ENCODE peak calls at places on chromosome 4, in six cellular contexts. R is NCI-H1092, U is left ventricle myocardium inferior, D is ovary, B is cardiac muscle cell, A is cerebellar cortex. G is an unnamed sample.

GRCh38 chr4:25928956-25929336 is 14.9 kb downstream of the SMIM20 start:
- DNase-seq in R (peak), U (no peak), D (no peak), B (peak), A (peak), G (no peak)

GRCh38 chr4:1938027-1938426 is 66.8 kb downstream of the NSD2 start:
- DNase-seq in R (no peak), U (no peak), D (no peak), B (peak), A (no peak), G (no peak)

GRCh38 chr4:147118523-147118922 is 172.9 kb upstream of the TTC29 start:
- DNase-seq in R (no peak), U (no peak), D (peak), B (peak), A (no peak), G (no peak)

GRCh38 chr4:11252149-11252548 is 176.5 kb downstream of the HS3ST1 start:
- DNase-seq in R (no peak), U (no peak), D (no peak), B (no peak), A (no peak), G (no peak)

GRCh38 chr4:54783402-54784110 is 125.8 kb downstream of the KIT start:
- DNase-seq in R (no peak), U (no peak), D (no peak), B (no peak), A (no peak), G (peak)

GRCh38 chr4:34721835-34722234 is 1522.5 kb downstream of the ARAP2 start:
- DNase-seq in R (no peak), U (no peak), D (no peak), B (no peak), A (no peak), G (no peak)

GRCh38 chr4:138114434-138114833 is 127.7 kb downstream of the SLC7A11 start:
- DNase-seq in R (no peak), U (no peak), D (no peak), B (peak), A (peak), G (no peak)

GRCh38 chr4:182042945-182043344 is 200.3 kb upstream of the TENM3 start:
- DNase-seq in R (no peak), U (no peak), D (no peak), B (no peak), A (no peak), G (no peak)

GRCh38 chr4:148166132-148166531 is 276.1 kb downstream of the NR3C2 start:
- DNase-seq in R (no peak), U (no peak), D (no peak), B (peak), A (no peak), G (peak)

GRCh38 chr4:88736264-88736663 is 38.6 kb upstream of the NAP1L5 start:
- DNase-seq in R (no peak), U (no peak), D (no peak), B (no peak), A (no peak), G (no peak)

GRCh38 chr4:10688022-10688421 is 3.5 kb upstream of the CLNK start:
- DNase-seq in R (no peak), U (no peak), D (no peak), B (no peak), A (no peak), G (no peak)

GRCh38 chr4:86359944-86360478 is at the start of gene MAPK10:
- DNase-seq in R (peak), U (peak), D (peak), B (peak), A (peak), G (peak)

GRCh38 chr4:26239796-26240195 is 81.0 kb upstream of the RBPJ start:
- DNase-seq in R (no peak), U (no peak), D (no peak), B (no peak), A (no peak), G (no peak)

GRCh38 chr4:95601342-95601741 is 52.6 kb upstream of the UNC5C start:
- DNase-seq in R (no peak), U (no peak), D (no peak), B (no peak), A (no peak), G (no peak)

GRCh38 chr4:40225497-40225896 is 28.7 kb downstream of the RHOH start:
- DNase-seq in R (no peak), U (no peak), D (no peak), B (no peak), A (no peak), G (no peak)

GRCh38 chr4:108359936-108360681 is 191.4 kb upstream of the LEF1 start:
- DNase-seq in R (no peak), U (no peak), D (no peak), B (no peak), A (no peak), G (peak)

GRCh38 chr4:2388430-2389182 is 29.8 kb downstream of the ZFYVE28 start:
- DNase-seq in R (no peak), U (no peak), D (no peak), B (peak), A (no peak), G (no peak)

GRCh38 chr4:146243141-146243882 is 29.0 kb downstream of the REELD1 start:
- DNase-seq in R (no peak), U (peak), D (no peak), B (peak), A (no peak), G (no peak)

GRCh38 chr4:8910100-8910821 is 38.6 kb upstream of the HMX1 start:
- DNase-seq in R (no peak), U (no peak), D (peak), B (no peak), A (no peak), G (no peak)

GRCh38 chr4:59612235-59612634 is 1587.9 kb upstream of the ADGRL3 start:
- DNase-seq in R (no peak), U (no peak), D (no peak), B (peak), A (no peak), G (no peak)

GRCh38 chr4:124943145-124943889 is 230.8 kb upstream of the ANKRD50 start:
- DNase-seq in R (no peak), U (no peak), D (no peak), B (peak), A (no peak), G (no peak)

GRCh38 chr4:120692964-120693363 is 229.6 kb downstream of the PRDM5 start:
- DNase-seq in R (no peak), U (no peak), D (no peak), B (peak), A (no peak), G (peak)

GRCh38 chr4:102642571-102643298 is 118.0 kb downstream of the MANBA start:
- DNase-seq in R (no peak), U (no peak), D (no peak), B (peak), A (no peak), G (no peak)

GRCh38 chr4:169900241-169900845 is 125.9 kb downstream of the MFAP3L start:
- DNase-seq in R (no peak), U (no peak), D (no peak), B (no peak), A (no peak), G (peak)

GRCh38 chr4:135598151-135598550 is 1396.6 kb upstream of the PABPC4L start:
- DNase-seq in R (no peak), U (no peak), D (no peak), B (no peak), A (no peak), G (no peak)

GRCh38 chr4:8506373-8507250 is 66.0 kb downstream of the TRMT44 start:
- DNase-seq in R (no peak), U (peak), D (peak), B (peak), A (no peak), G (peak)

GRCh38 chr4:121656269-121656641 is 40.5 kb downstream of the ANXA5 start:
- DNase-seq in R (peak), U (peak), D (peak), B (peak), A (peak), G (peak)

GRCh38 chr4:154616731-154617130 is 4.3 kb upstream of the FGG start:
- DNase-seq in R (no peak), U (no peak), D (no peak), B (no peak), A (no peak), G (no peak)

GRCh38 chr4:173410106-173410505 is 11.2 kb upstream of the SCRG1 start:
- DNase-seq in R (no peak), U (no peak), D (no peak), B (no peak), A (peak), G (peak)

GRCh38 chr4:11496313-11496956 is 67.7 kb upstream of the HS3ST1 start:
- DNase-seq in R (no peak), U (no peak), D (no peak), B (no peak), A (no peak), G (no peak)

GRCh38 chr4:119020158-119020557 is 115.5 kb upstream of the MYOZ2 start:
- DNase-seq in R (no peak), U (no peak), D (no peak), B (no peak), A (no peak), G (no peak)

GRCh38 chr4:119646347-119647071 is 17.9 kb upstream of the PDE5A start:
- DNase-seq in R (peak), U (peak), D (no peak), B (peak), A (no peak), G (no peak)

GRCh38 chr4:87848622-87849351 is 16.0 kb downstream of the MEPE start:
- DNase-seq in R (peak), U (peak), D (peak), B (peak), A (peak), G (peak)

G was measured in SJCRH30.